ENCODE peak calls at places on chromosomes 13 and 19, in ten cellular contexts. W is DND-41; O is Right ventricle myocardium superior; A is stimulated activated CD4-positive, alpha-beta T cell treated with anti-CD3 and anti-CD28 coated beads, TNF-alpha, amount 100 ng/mL, for 48 hours; D is CD8-positive, alpha-beta memory T cell; Q is activated CD4-positive, alpha-beta T cell treated with anti-CD3 and anti-CD28 coated beads, Interleukin-2, amount 50 U/mL, for 1 hour; L is GM23248; G is EL; B is neuronal stem cell; F is left cardiac atrium. J is an unnamed sample.

GRCh38 chr13:101149735-101150380 is 266.4 kb downstream of the NALCN start:
- DNase-seq in W (peak; percentile 38), O (no peak), A (no peak), D (no peak), Q (no peak), L (peak; percentile 50), G (peak; percentile 40), B (peak; percentile 11), F (no peak), J (peak; percentile 5)

GRCh38 chr19:10699650-10700335 is 1.4 kb upstream of the QTRT1 start:
- DNase-seq in W (peak; percentile 73), O (no peak), A (peak; percentile 54), D (peak; percentile 58), Q (peak; percentile 72), L (peak; percentile 65), G (peak; percentile 66), B (no peak), F (no peak), J (peak; percentile 46)

GRCh38 chr13:110250258-110250891 is 56.6 kb downstream of the COL4A1 start:
- DNase-seq in W (no peak), O (peak; percentile 74), A (no peak), D (no peak), Q (no peak), L (peak; percentile 89), G (peak; percentile 82), B (no peak), F (peak; percentile 75), J (no peak)

GRCh38 chr13:47474326-47474725 is 526.7 kb downstream of the SUCLA2 start:
- DNase-seq in W (no peak), O (no peak), A (no peak), D (no peak), Q (no peak), L (no peak), G (no peak), B (no peak), F (no peak), J (no peak)

GRCh38 chr19:14072535-14073231 is at the start of gene MISP3:
- DNase-seq in W (peak; percentile 26), O (peak; percentile 72), A (no peak), D (peak; percentile 28), Q (no peak), L (peak; percentile 62), G (peak; percentile 52), B (no peak), F (peak; percentile 61), J (no peak)

GRCh38 chr19:5173993-5174392 is 166.6 kb downstream of the PTPRS start:
- DNase-seq in W (no peak), O (no peak), A (no peak), D (no peak), Q (no peak), L (no peak), G (no peak), B (no peak), F (no peak), J (no peak)

GRCh38 chr19:45780146-45780447 is 2.2 kb downstream of the DMPK start:
- DNase-seq in W (no peak), O (no peak), A (no peak), D (no peak), Q (no peak), L (no peak), G (no peak), B (no peak), F (no peak), J (no peak)

GRCh38 chr19:10762656-10763055 is 44.8 kb downstream of the DNM2 start:
- DNase-seq in W (peak; percentile 17), O (no peak), A (no peak), D (no peak), Q (peak; percentile 37), L (no peak), G (no peak), B (no peak), F (no peak), J (no peak)

GRCh38 chr13:31996611-31997010 is 35.0 kb upstream of the FRY start:
- DNase-seq in W (no peak), O (no peak), A (no peak), D (no peak), Q (no peak), L (no peak), G (no peak), B (no peak), F (no peak), J (no peak)

GRCh38 chr19:29660835-29661234 is 4.4 kb upstream of the PLEKHF1 start:
- DNase-seq in W (no peak), O (no peak), A (no peak), D (no peak), Q (no peak), L (peak; percentile 25), G (no peak), B (no peak), F (no peak), J (no peak)

GRCh38 chr13:32309812-32310706 is 5.1 kb downstream of the ZAR1L start:
- DNase-seq in W (peak; percentile 10), O (no peak), A (no peak), D (no peak), Q (no peak), L (peak; percentile 73), G (peak; percentile 61), B (peak; percentile 41), F (no peak), J (peak; percentile 47)

GRCh38 chr13:104773775-104774174 is 1707.6 kb upstream of the SLC10A2 start:
- DNase-seq in W (peak; percentile 50), O (no peak), A (no peak), D (no peak), Q (no peak), L (peak; percentile 50), G (peak; percentile 34), B (peak; percentile 35), F (no peak), J (peak; percentile 3)

GRCh38 chr13:45385912-45386311 is 32.3 kb downstream of the SLC25A30 start:
- DNase-seq in W (no peak), O (no peak), A (no peak), D (no peak), Q (no peak), L (no peak), G (no peak), B (no peak), F (no peak), J (no peak)

GRCh38 chr13:79581870-79582315 is 100.9 kb downstream of the NDFIP2 start:
- DNase-seq in W (no peak), O (peak; percentile 58), A (no peak), D (no peak), Q (no peak), L (peak; percentile 44), G (peak; percentile 63), B (no peak), F (peak; percentile 50), J (no peak)

GRCh38 chr19:32817252-32817912 is 52.2 kb downstream of the SLC7A9 start:
- DNase-seq in W (no peak), O (no peak), A (no peak), D (no peak), Q (no peak), L (no peak), G (no peak), B (no peak), F (no peak), J (no peak)

GRCh38 chr19:42114412-42114811 is 17.8 kb downstream of the POU2F2 start:
- DNase-seq in W (no peak), O (no peak), A (no peak), D (no peak), Q (no peak), L (no peak), G (peak; percentile 28), B (no peak), F (no peak), J (no peak)

GRCh38 chr19:16381756-16382401 is 57.3 kb downstream of the KLF2 start:
- DNase-seq in W (no peak), O (peak; percentile 91), A (no peak), D (no peak), Q (no peak), L (peak; percentile 97), G (no peak), B (no peak), F (peak; percentile 97), J (no peak)

GRCh38 chr19:2199215-2199614 is 35.5 kb downstream of the DOT1L start:
- DNase-seq in W (no peak), O (no peak), A (no peak), D (no peak), Q (no peak), L (no peak), G (no peak), B (peak; percentile 30), F (no peak), J (peak; percentile 62)

GRCh38 chr19:3423183-3423829 is 56.9 kb downstream of the NFIC start:
- DNase-seq in W (no peak), O (peak; percentile 68), A (no peak), D (no peak), Q (no peak), L (peak; percentile 42), G (no peak), B (no peak), F (peak; percentile 73), J (no peak)

GRCh38 chr19:23699521-23699860 is 12.5 kb upstream of the ZNF675 start:
- DNase-seq in W (no peak), O (no peak), A (no peak), D (no peak), Q (no peak), L (no peak), G (peak; percentile 62), B (no peak), F (no peak), J (no peak)

GRCh38 chr13:45807520-45808099 is 43.9 kb downstream of the SIAH3 start:
- DNase-seq in W (no peak), O (no peak), A (no peak), D (no peak), Q (peak; percentile 13), L (peak; percentile 59), G (peak; percentile 67), B (peak; percentile 37), F (no peak), J (peak; percentile 59)

GRCh38 chr19:34974631-34975030 is 10.6 kb upstream of the ZNF792 start:
- DNase-seq in W (no peak), O (no peak), A (no peak), D (no peak), Q (no peak), L (peak; percentile 26), G (no peak), B (no peak), F (no peak), J (no peak)

GRCh38 chr13:113862766-113863510 is 938 bp downstream of the GAS6 start:
- DNase-seq in W (no peak), O (peak; percentile 79), A (no peak), D (no peak), Q (no peak), L (peak; percentile 72), G (peak; percentile 40), B (no peak), F (peak; percentile 79), J (peak; percentile 17)

GRCh38 chr19:36916991-36917390 is 859 bp downstream of the ZNF568 start:
- DNase-seq in W (peak; percentile 49), O (no peak), A (no peak), D (no peak), Q (no peak), L (peak; percentile 72), G (peak; percentile 26), B (peak; percentile 0), F (no peak), J (no peak)

GRCh38 chr13:36374063-36374462 is 27.9 kb upstream of the SPART start:
- DNase-seq in W (no peak), O (no peak), A (no peak), D (no peak), Q (no peak), L (no peak), G (no peak), B (no peak), F (no peak), J (no peak)

GRCh38 chr13:100787899-100788298 is 113.3 kb upstream of the TMTC4 start:
- DNase-seq in W (no peak), O (no peak), A (no peak), D (no peak), Q (no peak), L (no peak), G (no peak), B (no peak), F (no peak), J (no peak)

GRCh38 chr19:33720155-33720493 is 76.5 kb upstream of the KCTD15 start:
- DNase-seq in W (no peak), O (no peak), A (no peak), D (no peak), Q (no peak), L (no peak), G (no peak), B (no peak), F (no peak), J (no peak)

GRCh38 chr13:36190771-36191170 is 23.6 kb downstream of the SOHLH2 start:
- DNase-seq in W (no peak), O (no peak), A (no peak), D (no peak), Q (no peak), L (no peak), G (no peak), B (no peak), F (no peak), J (no peak)